ENCODE peak calls at places on chromosome 3, in four cellular contexts. S, U, A and T are unnamed samples.

GRCh38 chr3:71173421-71173975 is 410.0 kb downstream of the FOXP1 start:
- DNase-seq in S (no peak), U (no peak), A (no peak), T (no peak)

GRCh38 chr3:142560118-142560517 is 18.4 kb downstream of the ATR start:
- DNase-seq in S (no peak), U (no peak), A (no peak), T (no peak)

GRCh38 chr3:195154793-195155535 is 116.0 kb downstream of the XXYLT1 start:
- DNase-seq in S (no peak), U (peak), A (no peak), T (peak)

GRCh38 chr3:183794452-183794851 is 30.9 kb downstream of the MAP6D1 start:
- DNase-seq in S (no peak), U (no peak), A (no peak), T (no peak)

GRCh38 chr3:112128843-112129727 is 4.0 kb downstream of the GCSAM start:
- DNase-seq in S (peak), U (no peak), A (no peak), T (no peak)

GRCh38 chr3:154430014-154430413 is at the start of gene GPR149:
- DNase-seq in S (no peak), U (no peak), A (no peak), T (no peak)

GRCh38 chr3:38588276-38588971 is 61.1 kb downstream of the SCN5A start:
- DNase-seq in S (peak), U (peak), A (no peak), T (peak)

GRCh38 chr3:138591392-138591791 is 2.7 kb downstream of the CEP70 start:
- DNase-seq in S (no peak), U (no peak), A (no peak), T (no peak)

GRCh38 chr3:15426579-15427118 is 695 bp downstream of the METTL6 start:
- DNase-seq in S (no peak), U (no peak), A (no peak), T (no peak)

GRCh38 chr3:184690236-184690883 is 21.5 kb downstream of the MAGEF1 start:
- DNase-seq in S (no peak), U (no peak), A (no peak), T (no peak)

GRCh38 chr3:160564205-160564922 is 1.0 kb downstream of the KPNA4 start:
- DNase-seq in S (no peak), U (no peak), A (no peak), T (peak)

GRCh38 chr3:13772885-13773745 is 106.8 kb downstream of the WNT7A start:
- DNase-seq in S (no peak), U (no peak), A (no peak), T (no peak)

GRCh38 chr3:35849963-35850362 is 210.6 kb downstream of the ARPP21 start:
- DNase-seq in S (no peak), U (no peak), A (no peak), T (no peak)

GRCh38 chr3:18422972-18423371 is 2.2 kb downstream of the SATB1 start:
- DNase-seq in S (no peak), U (no peak), A (no peak), T (no peak)

GRCh38 chr3:154886437-154886836 is 193.7 kb upstream of the MME start:
- DNase-seq in S (no peak), U (no peak), A (no peak), T (no peak)

GRCh38 chr3:156216852-156217251 is 96.5 kb downstream of the KCNAB1 start:
- DNase-seq in S (no peak), U (no peak), A (no peak), T (no peak)

GRCh38 chr3:32818431-32819085 is 761 bp downstream of the TRIM71 start:
- DNase-seq in S (peak), U (no peak), A (no peak), T (no peak)

GRCh38 chr3:15181511-15181910 is 24.5 kb upstream of the CAPN7 start:
- DNase-seq in S (no peak), U (no peak), A (no peak), T (no peak)

GRCh38 chr3:150149651-150150051 is 179.0 kb upstream of the PFN2 start:
- DNase-seq in S (no peak), U (peak), A (no peak), T (no peak)

GRCh38 chr3:43870110-43870509 is 179.4 kb downstream of the ABHD5 start:
- DNase-seq in S (no peak), U (no peak), A (peak), T (peak)

GRCh38 chr3:134317106-134317947 is 56.9 kb downstream of the AMOTL2 start:
- DNase-seq in S (no peak), U (no peak), A (no peak), T (no peak)

GRCh38 chr3:181739628-181740027 is 27.9 kb downstream of the SOX2 start:
- DNase-seq in S (no peak), U (no peak), A (no peak), T (no peak)